ENCODE peak calls at places on chromosome 21, in nine cellular contexts. I is type B pancreatic cell, K is nucleus accumbens, T is left cardiac atrium, W is NCI-H2029 treated with DMSO at 0.1 percent for 48 hours, M is fibroblast of the conjunctiva, Y is neural crest cell, P is kidney tubule cell, J is T-helper 2 cell. N is an unnamed sample.

GRCh38 chr21:45938453-45938755 is 43.2 kb upstream of the COL6A1 start:
- DNase-seq in I (no peak), K (no peak), T (no peak), W (no peak), M (no peak), Y (no peak), P (no peak), J (no peak), N (no peak)

GRCh38 chr21:35179990-35180557 is 131.0 kb upstream of the RUNX1 start:
- DNase-seq in I (no peak), K (no peak), T (no peak), W (no peak), M (peak; percentile 35), Y (no peak), P (peak; percentile 80), J (peak; percentile 27), N (no peak)

GRCh38 chr21:44525431-44526095 is 14.4 kb downstream of the KRTAP10-1 start:
- DNase-seq in I (peak; percentile 44), K (no peak), T (peak; percentile 17), W (no peak), M (no peak), Y (no peak), P (no peak), J (no peak), N (no peak)

GRCh38 chr21:44593598-44594405 is 1.5 kb upstream of the KRTAP10-6 start:
- DNase-seq in I (no peak), K (no peak), T (no peak), W (no peak), M (no peak), Y (no peak), P (peak; percentile 65), J (no peak), N (no peak)

GRCh38 chr21:36065497-36066036 is 4.3 kb upstream of the CBR1 start:
- DNase-seq in I (no peak), K (no peak), T (no peak), W (peak; percentile 73), M (peak; percentile 32), Y (no peak), P (peak; percentile 45), J (peak; percentile 40), N (no peak)

GRCh38 chr21:33386222-33386784 is 16.9 kb upstream of the IFNGR2 start:
- DNase-seq in I (no peak), K (no peak), T (no peak), W (no peak), M (no peak), Y (no peak), P (no peak), J (no peak), N (no peak)

GRCh38 chr21:34263629-34264028 is 100.2 kb upstream of the KCNE2 start:
- DNase-seq in I (no peak), K (no peak), T (no peak), W (no peak), M (no peak), Y (no peak), P (no peak), J (no peak), N (no peak)

GRCh38 chr21:33780631-33781030 is 135.0 kb downstream of the ATP5PO start:
- DNase-seq in I (no peak), K (no peak), T (no peak), W (no peak), M (no peak), Y (no peak), P (no peak), J (no peak), N (no peak)

GRCh38 chr21:43295016-43295958 is 126.5 kb downstream of the CRYAA start:
- DNase-seq in I (no peak), K (no peak), T (no peak), W (peak; percentile 19), M (no peak), Y (no peak), P (no peak), J (no peak), N (peak; percentile 48)

GRCh38 chr21:28750565-28750964 is 242.1 kb downstream of the LTN1 start:
- DNase-seq in I (no peak), K (no peak), T (no peak), W (no peak), M (no peak), Y (no peak), P (no peak), J (no peak), N (no peak)

GRCh38 chr21:34100789-34101188 is 27.4 kb downstream of the MRPS6 start:
- DNase-seq in I (no peak), K (no peak), T (no peak), W (no peak), M (no peak), Y (no peak), P (peak; percentile 18), J (no peak), N (no peak)

N was measured in B cell.